ENCODE peak calls at places on chromosome 11, in five cellular contexts. J is IMR-90, C is endothelial cell of umbilical vein, Q is A549, O is small intestine. D is an unnamed sample. For H3K4me1 and H3K9me3, the result is how much of the 10 kb centered on the place peaks cover.

GRCh38 chr11:14320020-14320419 is 39.0 kb downstream of the RRAS2 start:
- DNase-seq in C (no peak), J (peak), Q (no peak), O (peak), D (no peak)

GRCh38 chr11:33701831-33702230 is 1.2 kb upstream of the C11orf91 start:
- DNase-seq in O (peak), C (peak), J (peak), Q (no peak), D (no peak)

GRCh38 chr11:58609723-58610122 is 12.7 kb upstream of the CNTF start:
- DNase-seq in Q (no peak), O (no peak), C (no peak), J (no peak), D (no peak)

GRCh38 chr11:64542172-64543125 is 48.6 kb upstream of the SLC22A12 start:
- DNase-seq in O (no peak), Q (no peak), C (no peak), J (no peak), D (peak)

GRCh38 chr11:62124186-62125113 is 639 bp downstream of the INCENP start:
- DNase-seq in Q (peak), J (peak), C (peak), O (peak), D (no peak)

GRCh38 chr11:65452806-65453490 is 30.4 kb downstream of the NEAT1 start:
- DNase-seq in O (no peak), C (no peak), Q (no peak), J (peak), D (no peak)

GRCh38 chr11:77879218-77879617 is 58.3 kb downstream of the AAMDC start:
- DNase-seq in C (no peak), O (peak), Q (no peak), J (peak), D (no peak)

GRCh38 chr11:33734441-33735165 is 1.6 kb downstream of the CD59 start:
- DNase-seq in Q (no peak), C (peak), O (peak), J (no peak), D (peak)

GRCh38 chr11:12862761-12863469 is 146.2 kb upstream of the RASSF10 start:
- DNase-seq in C (peak), J (peak), Q (no peak), O (no peak), D (no peak)
- H3K4me1 ChIP-seq in C (under half), J (under half), Q (under half), O (under half), D (under half)

DNA sequence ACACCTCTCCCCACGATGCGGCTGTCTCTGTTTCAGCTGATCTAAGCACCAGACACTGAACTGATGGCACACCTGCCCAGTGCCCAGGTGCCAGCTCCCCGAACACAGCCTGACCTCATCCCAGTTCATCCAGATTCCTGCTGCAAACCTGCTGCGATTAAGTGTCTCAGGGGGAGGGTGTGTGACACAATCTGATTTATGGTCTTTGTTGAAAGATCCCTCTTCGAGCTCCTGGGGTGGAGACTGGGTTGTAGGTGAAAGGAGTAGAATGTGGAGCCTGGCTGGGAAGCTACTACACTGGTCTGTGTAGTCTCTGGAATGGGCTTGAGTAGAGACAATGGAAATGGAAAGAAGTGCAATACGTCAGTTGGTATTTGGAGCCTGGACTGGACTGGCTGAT is 390.3 kb downstream of the SHANK2 start:
- DNase-seq in O (no peak), C (no peak), Q (no peak), J (no peak), D (no peak)
- H3K9me3 ChIP-seq in O (under half), C (under half), Q (under half), J (under half), D (under half)

GRCh38 chr11:94153320-94153719 is 24.7 kb downstream of the PANX1 start:
- DNase-seq in C (no peak), O (no peak), Q (no peak), J (no peak), D (no peak)
- H3K27ac ChIP-seq in C (no peak), O (no peak), Q (no peak), J (no peak), D (no peak)

DNA sequence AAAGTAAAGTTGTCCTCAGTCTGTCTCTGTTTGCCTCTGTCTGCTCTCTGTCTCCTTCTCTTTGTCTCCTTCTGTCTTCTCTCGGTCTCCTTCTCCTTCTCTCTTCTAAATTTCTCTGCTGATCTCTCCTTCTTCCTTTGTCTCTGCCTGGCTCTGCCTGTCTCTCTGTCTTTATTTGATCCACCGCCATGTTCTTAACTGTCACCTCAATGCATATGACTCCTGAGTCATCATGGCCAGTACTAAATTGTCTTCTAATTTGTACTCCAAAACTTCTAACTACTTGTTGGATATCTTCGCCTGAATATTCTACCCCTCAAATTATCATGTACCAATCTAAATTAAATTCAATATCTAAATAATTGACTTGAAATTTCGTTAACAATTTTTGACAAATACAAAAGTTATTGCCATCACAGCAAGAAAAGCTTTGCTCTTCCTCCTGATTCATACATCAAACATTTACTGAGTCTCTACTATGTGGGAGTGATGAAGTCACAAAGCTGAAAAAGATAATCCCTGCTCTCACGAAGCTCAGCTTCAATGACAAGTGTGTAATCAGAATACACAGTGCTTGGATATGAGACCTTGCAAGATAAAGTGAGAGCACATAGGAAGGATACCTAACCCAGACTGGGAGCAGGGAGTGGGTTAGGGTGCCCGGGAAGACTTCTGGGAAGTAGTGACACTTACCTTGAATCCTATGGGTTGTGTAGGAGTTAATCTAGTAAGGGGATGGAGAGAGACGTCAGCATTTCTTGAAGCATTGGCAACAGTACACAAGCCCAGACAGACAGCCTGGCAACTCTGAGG is 193.0 kb downstream of the MAML2 start:
- DNase-seq in J (peak), C (no peak), Q (no peak), O (no peak), D (no peak)
- H3K4me1 ChIP-seq in J (under half), C (under half), Q (under half), O (under half), D (under half)

GRCh38 chr11:98185245-98185644 is 835.5 kb upstream of the CNTN5 start:
- DNase-seq in O (no peak), C (no peak), J (no peak), Q (no peak), D (no peak)
- H3K9me3 ChIP-seq in O (under half), C (under half), J (under half), Q (under half), D (under half)

DNA sequence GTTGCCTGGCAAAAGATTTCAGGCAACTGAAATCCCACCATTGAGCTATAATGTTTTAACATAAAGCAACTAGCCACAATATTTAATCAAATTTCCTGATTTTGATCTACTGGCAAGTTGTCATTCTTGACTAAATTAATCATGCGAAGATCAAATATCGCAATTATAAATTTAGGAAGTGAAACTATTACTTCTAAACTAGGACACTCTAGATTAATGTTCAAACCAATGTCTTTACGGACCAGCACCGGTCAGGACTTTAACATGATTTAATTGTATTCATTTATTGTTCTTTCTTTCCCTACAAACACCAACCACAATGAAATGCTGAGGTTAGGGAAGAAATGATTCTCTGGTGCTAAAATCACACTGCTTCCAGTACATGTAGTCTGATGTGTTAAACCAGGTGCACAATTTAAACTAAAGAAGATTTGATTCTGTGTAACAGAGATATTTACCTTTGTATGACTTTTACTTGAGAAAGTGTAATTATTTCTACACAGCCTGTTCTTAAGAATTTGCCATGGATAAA is 14.9 kb downstream of the GAS2 start:
- DNase-seq in J (no peak), C (no peak), O (no peak), Q (no peak), D (no peak)
- H3K27ac ChIP-seq in J (no peak), C (no peak), O (no peak), Q (no peak), D (no peak)